ENCODE peak calls at places on chromosomes 3 and 15, in seven cellular contexts. One of them, this sample, is unnamed.

GRCh38 chr3:60046212-60046611 is 996.4 kb upstream of the CFAP20DC start:
- DNase-seq in HCT116: no peak
- DNase-seq in GM23248: no peak
- DNase-seq in GM23338: no peak
- DNase-seq in naive thymus-derived CD4-positive, alpha-beta T cell: no peak
- DNase-seq in CD8-positive, alpha-beta T cell: no peak
- DNase-seq in cardiac muscle cell: no peak
- DNase-seq in this sample: no peak

GRCh38 chr3:32420138-32420981 is 28.7 kb downstream of the CMTM7 start:
- DNase-seq in naive thymus-derived CD4-positive, alpha-beta T cell: no peak
- DNase-seq in cardiac muscle cell: peak; percentile 49
- DNase-seq in GM23248: peak; percentile 50
- DNase-seq in CD8-positive, alpha-beta T cell: no peak
- DNase-seq in HCT116: peak; percentile 97
- DNase-seq in GM23338: peak; percentile 73
- DNase-seq in this sample: peak; percentile 79

GRCh38 chr3:194421-194820 is 2.1 kb upstream of the CHL1 start:
- DNase-seq in naive thymus-derived CD4-positive, alpha-beta T cell: no peak
- DNase-seq in CD8-positive, alpha-beta T cell: no peak
- DNase-seq in HCT116: no peak
- DNase-seq in GM23248: no peak
- DNase-seq in cardiac muscle cell: no peak
- DNase-seq in GM23338: no peak
- DNase-seq in this sample: no peak

GRCh38 chr15:77739591-77740378 is 107.1 kb upstream of the LINGO1 start:
- DNase-seq in naive thymus-derived CD4-positive, alpha-beta T cell: no peak
- DNase-seq in GM23248: no peak
- DNase-seq in HCT116: no peak
- DNase-seq in CD8-positive, alpha-beta T cell: no peak
- DNase-seq in GM23338: peak; percentile 89
- DNase-seq in cardiac muscle cell: no peak
- DNase-seq in this sample: no peak

GRCh38 chr3:66904816-66905543 is 93.1 kb upstream of the KBTBD8 start:
- DNase-seq in GM23338: no peak
- DNase-seq in GM23248: no peak
- DNase-seq in naive thymus-derived CD4-positive, alpha-beta T cell: no peak
- DNase-seq in cardiac muscle cell: no peak
- DNase-seq in CD8-positive, alpha-beta T cell: no peak
- DNase-seq in HCT116: no peak
- DNase-seq in this sample: no peak

GRCh38 chr3:139357899-139358298 is 14.1 kb downstream of the MRPS22 start:
- DNase-seq in naive thymus-derived CD4-positive, alpha-beta T cell: no peak
- DNase-seq in cardiac muscle cell: no peak
- DNase-seq in CD8-positive, alpha-beta T cell: no peak
- DNase-seq in HCT116: no peak
- DNase-seq in GM23248: no peak
- DNase-seq in GM23338: no peak
- DNase-seq in this sample: no peak

GRCh38 chr3:102580760-102581159 is 145.9 kb downstream of the ZPLD1 start:
- DNase-seq in naive thymus-derived CD4-positive, alpha-beta T cell: no peak
- DNase-seq in GM23248: no peak
- DNase-seq in CD8-positive, alpha-beta T cell: no peak
- DNase-seq in HCT116: no peak
- DNase-seq in GM23338: no peak
- DNase-seq in cardiac muscle cell: no peak
- DNase-seq in this sample: no peak

GRCh38 chr15:96629501-96629900 is 299.0 kb downstream of the NR2F2 start:
- DNase-seq in HCT116: no peak
- DNase-seq in GM23248: no peak
- DNase-seq in CD8-positive, alpha-beta T cell: no peak
- DNase-seq in GM23338: no peak
- DNase-seq in naive thymus-derived CD4-positive, alpha-beta T cell: no peak
- DNase-seq in cardiac muscle cell: no peak
- DNase-seq in this sample: peak; percentile 51

GRCh38 chr3:129238945-129239705 is 10.3 kb upstream of the COPG1 start:
- DNase-seq in GM23338: no peak
- DNase-seq in GM23248: peak; percentile 82
- DNase-seq in cardiac muscle cell: peak; percentile 74
- DNase-seq in naive thymus-derived CD4-positive, alpha-beta T cell: no peak
- DNase-seq in CD8-positive, alpha-beta T cell: no peak
- DNase-seq in HCT116: no peak
- DNase-seq in this sample: no peak

GRCh38 chr3:169149349-169149890 is 514.1 kb downstream of the MECOM start:
- DNase-seq in GM23248: peak; percentile 89
- DNase-seq in naive thymus-derived CD4-positive, alpha-beta T cell: peak; percentile 56
- DNase-seq in cardiac muscle cell: peak; percentile 94
- DNase-seq in CD8-positive, alpha-beta T cell: peak; percentile 42
- DNase-seq in HCT116: peak; percentile 67
- DNase-seq in GM23338: peak; percentile 90
- DNase-seq in this sample: peak; percentile 94

GRCh38 chr3:119571230-119571629 is 8.1 kb upstream of the ADPRH start:
- DNase-seq in GM23338: no peak
- DNase-seq in cardiac muscle cell: no peak
- DNase-seq in GM23248: no peak
- DNase-seq in HCT116: no peak
- DNase-seq in CD8-positive, alpha-beta T cell: no peak
- DNase-seq in naive thymus-derived CD4-positive, alpha-beta T cell: no peak
- DNase-seq in this sample: no peak

GRCh38 chr15:28185148-28185895 is 86.2 kb upstream of the OCA2 start:
- DNase-seq in naive thymus-derived CD4-positive, alpha-beta T cell: no peak
- DNase-seq in GM23338: no peak
- DNase-seq in CD8-positive, alpha-beta T cell: no peak
- DNase-seq in cardiac muscle cell: no peak
- DNase-seq in GM23248: no peak
- DNase-seq in HCT116: no peak
- DNase-seq in this sample: no peak

GRCh38 chr3:35664460-35664919 is 25.2 kb downstream of the ARPP21 start:
- DNase-seq in naive thymus-derived CD4-positive, alpha-beta T cell: no peak
- DNase-seq in GM23248: peak; percentile 9
- DNase-seq in cardiac muscle cell: peak; percentile 81
- DNase-seq in HCT116: no peak
- DNase-seq in GM23338: peak; percentile 52
- DNase-seq in CD8-positive, alpha-beta T cell: no peak
- DNase-seq in this sample: peak; percentile 61

GRCh38 chr3:183428140-183429023 is at the start of gene MCF2L2:
- DNase-seq in naive thymus-derived CD4-positive, alpha-beta T cell: peak; percentile 61
- DNase-seq in GM23338: peak; percentile 93
- DNase-seq in HCT116: peak; percentile 16
- DNase-seq in cardiac muscle cell: peak; percentile 58
- DNase-seq in CD8-positive, alpha-beta T cell: peak; percentile 68
- DNase-seq in GM23248: peak; percentile 64
- DNase-seq in this sample: peak; percentile 89

GRCh38 chr3:165884518-165884917 is 47.3 kb upstream of the BCHE start:
- DNase-seq in GM23338: no peak
- DNase-seq in HCT116: no peak
- DNase-seq in CD8-positive, alpha-beta T cell: no peak
- DNase-seq in GM23248: no peak
- DNase-seq in cardiac muscle cell: no peak
- DNase-seq in naive thymus-derived CD4-positive, alpha-beta T cell: no peak
- DNase-seq in this sample: no peak

GRCh38 chr3:157094751-157095480 is 65.0 kb downstream of the CCNL1 start:
- DNase-seq in GM23338: no peak
- DNase-seq in HCT116: no peak
- DNase-seq in cardiac muscle cell: no peak
- DNase-seq in CD8-positive, alpha-beta T cell: no peak
- DNase-seq in GM23248: peak; percentile 43
- DNase-seq in naive thymus-derived CD4-positive, alpha-beta T cell: no peak
- DNase-seq in this sample: no peak

GRCh38 chr15:63233667-63234419 is 43.6 kb upstream of the APH1B start:
- DNase-seq in GM23248: peak; percentile 85
- DNase-seq in CD8-positive, alpha-beta T cell: no peak
- DNase-seq in HCT116: no peak
- DNase-seq in naive thymus-derived CD4-positive, alpha-beta T cell: no peak
- DNase-seq in cardiac muscle cell: peak; percentile 89
- DNase-seq in GM23338: no peak
- DNase-seq in this sample: no peak

GRCh38 chr3:108132727-108133373 is 42.0 kb upstream of the CD47 start:
- DNase-seq in cardiac muscle cell: peak; percentile 13
- DNase-seq in naive thymus-derived CD4-positive, alpha-beta T cell: no peak
- DNase-seq in GM23248: peak; percentile 58
- DNase-seq in CD8-positive, alpha-beta T cell: no peak
- DNase-seq in HCT116: peak; percentile 39
- DNase-seq in GM23338: no peak
- DNase-seq in this sample: no peak

GRCh38 chr15:60669351-60669750 is 190.4 kb upstream of the ICE2 start:
- DNase-seq in CD8-positive, alpha-beta T cell: no peak
- DNase-seq in cardiac muscle cell: no peak
- DNase-seq in HCT116: no peak
- DNase-seq in GM23248: no peak
- DNase-seq in naive thymus-derived CD4-positive, alpha-beta T cell: no peak
- DNase-seq in GM23338: no peak
- DNase-seq in this sample: no peak

GRCh38 chr3:5071061-5071460 is 51.0 kb upstream of the ARL8B start:
- DNase-seq in naive thymus-derived CD4-positive, alpha-beta T cell: no peak
- DNase-seq in HCT116: no peak
- DNase-seq in cardiac muscle cell: peak; percentile 87
- DNase-seq in GM23248: peak; percentile 88
- DNase-seq in GM23338: no peak
- DNase-seq in CD8-positive, alpha-beta T cell: no peak
- DNase-seq in this sample: no peak

GRCh38 chr3:44981220-44981619 is 5.2 kb downstream of the EXOSC7 start:
- DNase-seq in CD8-positive, alpha-beta T cell: no peak
- DNase-seq in HCT116: no peak
- DNase-seq in cardiac muscle cell: peak; percentile 39
- DNase-seq in naive thymus-derived CD4-positive, alpha-beta T cell: no peak
- DNase-seq in GM23248: peak; percentile 36
- DNase-seq in GM23338: no peak
- DNase-seq in this sample: no peak

GRCh38 chr15:51112078-51112477 is 17.4 kb upstream of the TNFAIP8L3 start:
- DNase-seq in HCT116: no peak
- DNase-seq in CD8-positive, alpha-beta T cell: no peak
- DNase-seq in naive thymus-derived CD4-positive, alpha-beta T cell: no peak
- DNase-seq in GM23248: no peak
- DNase-seq in GM23338: no peak
- DNase-seq in cardiac muscle cell: no peak
- DNase-seq in this sample: no peak

GRCh38 chr15:70063992-70064379 is 33.7 kb downstream of the TLE3 start:
- DNase-seq in GM23338: no peak
- DNase-seq in HCT116: no peak
- DNase-seq in GM23248: no peak
- DNase-seq in CD8-positive, alpha-beta T cell: no peak
- DNase-seq in naive thymus-derived CD4-positive, alpha-beta T cell: no peak
- DNase-seq in cardiac muscle cell: no peak
- DNase-seq in this sample: no peak

GRCh38 chr3:64083588-64083974 is 60.3 kb upstream of the PSMD6 start:
- DNase-seq in naive thymus-derived CD4-positive, alpha-beta T cell: no peak
- DNase-seq in CD8-positive, alpha-beta T cell: no peak
- DNase-seq in GM23338: peak; percentile 22
- DNase-seq in HCT116: no peak
- DNase-seq in GM23248: no peak
- DNase-seq in cardiac muscle cell: no peak
- DNase-seq in this sample: no peak
- H3K4me1 ChIP-seq in naive thymus-derived CD4-positive, alpha-beta T cell: no peaks in the 10 kb centered on the region
- H3K4me1 ChIP-seq in CD8-positive, alpha-beta T cell: no peaks in the 10 kb centered on the region
- H3K4me1 ChIP-seq in GM23338: peaks cover 24% of the 10 kb centered on the region
- H3K4me1 ChIP-seq in HCT116: peaks cover 9% of the 10 kb centered on the region
- H3K4me1 ChIP-seq in GM23248: peaks cover 9% of the 10 kb centered on the region
- H3K4me1 ChIP-seq in cardiac muscle cell: peaks cover 5% of the 10 kb centered on the region
- H3K4me1 ChIP-seq in this sample: no peaks in the 10 kb centered on the region

GRCh38 chr3:172096881-172097420 is 57.6 kb downstream of the FNDC3B start:
- DNase-seq in GM23248: peak; percentile 82
- DNase-seq in naive thymus-derived CD4-positive, alpha-beta T cell: no peak
- DNase-seq in GM23338: peak; percentile 42
- DNase-seq in CD8-positive, alpha-beta T cell: no peak
- DNase-seq in cardiac muscle cell: peak; percentile 82
- DNase-seq in HCT116: no peak
- DNase-seq in this sample: no peak
- H3K4me1 ChIP-seq in GM23248: peaks cover 57% of the 10 kb centered on the region
- H3K4me1 ChIP-seq in naive thymus-derived CD4-positive, alpha-beta T cell: peaks cover 38% of the 10 kb centered on the region
- H3K4me1 ChIP-seq in GM23338: peaks cover 52% of the 10 kb centered on the region
- H3K4me1 ChIP-seq in CD8-positive, alpha-beta T cell: peaks cover 33% of the 10 kb centered on the region
- H3K4me1 ChIP-seq in cardiac muscle cell: peaks cover 66% of the 10 kb centered on the region
- H3K4me1 ChIP-seq in HCT116: peaks cover 13% of the 10 kb centered on the region
- H3K4me1 ChIP-seq in this sample: peaks cover 6% of the 10 kb centered on the region

GRCh38 chr15:89139613-89140499 is 51.6 kb downstream of the ABHD2 start:
- DNase-seq in naive thymus-derived CD4-positive, alpha-beta T cell: no peak
- DNase-seq in HCT116: no peak
- DNase-seq in CD8-positive, alpha-beta T cell: no peak
- DNase-seq in GM23338: peak; percentile 18
- DNase-seq in GM23248: no peak
- DNase-seq in cardiac muscle cell: peak; percentile 51
- DNase-seq in this sample: no peak

GRCh38 chr15:89143503-89144162 is 55.4 kb downstream of the ABHD2 start:
- DNase-seq in HCT116: no peak
- DNase-seq in GM23248: peak; percentile 86
- DNase-seq in cardiac muscle cell: peak; percentile 95
- DNase-seq in naive thymus-derived CD4-positive, alpha-beta T cell: no peak
- DNase-seq in GM23338: no peak
- DNase-seq in CD8-positive, alpha-beta T cell: no peak
- DNase-seq in this sample: no peak

GRCh38 chr15:89140595-89140994 is 52.3 kb downstream of the ABHD2 start:
- DNase-seq in GM23248: no peak
- DNase-seq in HCT116: no peak
- DNase-seq in GM23338: no peak
- DNase-seq in CD8-positive, alpha-beta T cell: no peak
- DNase-seq in cardiac muscle cell: no peak
- DNase-seq in naive thymus-derived CD4-positive, alpha-beta T cell: no peak
- DNase-seq in this sample: no peak

GRCh38 chr15:89141885-89142284 is 53.6 kb downstream of the ABHD2 start:
- DNase-seq in CD8-positive, alpha-beta T cell: no peak
- DNase-seq in cardiac muscle cell: no peak
- DNase-seq in naive thymus-derived CD4-positive, alpha-beta T cell: no peak
- DNase-seq in GM23248: no peak
- DNase-seq in HCT116: no peak
- DNase-seq in GM23338: no peak
- DNase-seq in this sample: no peak

GRCh38 chr15:89142423-89142822 is 54.2 kb downstream of the ABHD2 start:
- DNase-seq in naive thymus-derived CD4-positive, alpha-beta T cell: no peak
- DNase-seq in GM23338: no peak
- DNase-seq in GM23248: no peak
- DNase-seq in HCT116: no peak
- DNase-seq in CD8-positive, alpha-beta T cell: no peak
- DNase-seq in cardiac muscle cell: no peak
- DNase-seq in this sample: no peak
- H3K4me1 ChIP-seq in naive thymus-derived CD4-positive, alpha-beta T cell: no peaks in the 10 kb centered on the region
- H3K4me1 ChIP-seq in GM23338: peaks cover 5% of the 10 kb centered on the region
- H3K4me1 ChIP-seq in GM23248: peaks cover 40% of the 10 kb centered on the region
- H3K4me1 ChIP-seq in HCT116: peaks cover 5% of the 10 kb centered on the region
- H3K4me1 ChIP-seq in CD8-positive, alpha-beta T cell: no peaks in the 10 kb centered on the region
- H3K4me1 ChIP-seq in cardiac muscle cell: no peaks in the 10 kb centered on the region
- H3K4me1 ChIP-seq in this sample: peaks cover 43% of the 10 kb centered on the region

DNA sequence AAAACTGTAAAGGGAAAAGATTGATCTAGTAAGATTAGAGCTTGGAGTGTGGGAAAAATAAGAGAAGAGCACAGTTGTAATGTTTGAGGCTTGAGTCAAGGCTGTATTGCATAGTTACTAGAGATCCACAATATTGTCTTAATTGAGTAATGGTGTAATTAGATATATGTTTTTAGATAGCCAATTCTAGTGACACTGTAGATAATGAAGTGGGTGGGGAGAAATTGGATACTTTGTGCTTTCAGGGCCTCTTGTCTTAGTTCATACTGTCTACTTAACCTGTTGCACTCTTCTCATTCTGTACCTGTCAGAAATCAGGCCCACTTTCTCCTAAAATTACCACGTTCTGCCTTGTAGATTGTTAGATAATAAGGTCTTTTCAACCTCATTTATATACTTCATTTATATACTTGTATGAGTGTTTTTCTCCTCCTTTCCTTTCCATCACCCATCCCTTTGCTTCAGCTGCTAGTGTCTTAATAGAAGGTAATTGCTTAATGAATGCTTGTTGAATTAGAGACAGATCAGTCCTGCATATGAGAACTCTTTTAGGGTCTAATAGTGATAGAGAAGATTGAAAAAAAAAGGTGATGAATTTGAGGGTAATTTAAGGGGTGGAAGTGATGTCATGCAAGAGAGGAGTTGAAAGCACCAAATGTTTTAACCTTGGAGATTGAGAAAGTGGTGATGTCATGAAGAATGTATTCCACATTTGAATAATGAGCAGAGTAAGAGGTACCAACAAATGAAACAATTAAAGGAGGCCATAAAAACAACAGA is 32.0 kb downstream of the PIK3CA start:
- DNase-seq in HCT116: no peak
- DNase-seq in naive thymus-derived CD4-positive, alpha-beta T cell: no peak
- DNase-seq in GM23248: peak; percentile 54
- DNase-seq in GM23338: no peak
- DNase-seq in CD8-positive, alpha-beta T cell: no peak
- DNase-seq in cardiac muscle cell: peak; percentile 60
- DNase-seq in this sample: no peak
- H3K4me1 ChIP-seq in HCT116: no peaks in the 10 kb centered on the region
- H3K4me1 ChIP-seq in naive thymus-derived CD4-positive, alpha-beta T cell: peaks cover 27% of the 10 kb centered on the region
- H3K4me1 ChIP-seq in GM23248: peaks cover 45% of the 10 kb centered on the region
- H3K4me1 ChIP-seq in GM23338: peaks cover 14% of the 10 kb centered on the region
- H3K4me1 ChIP-seq in CD8-positive, alpha-beta T cell: peaks cover 32% of the 10 kb centered on the region
- H3K4me1 ChIP-seq in cardiac muscle cell: peaks cover 18% of the 10 kb centered on the region
- H3K4me1 ChIP-seq in this sample: peaks cover 49% of the 10 kb centered on the region